ENCODE peak calls at places on chromosomes 3 and 15, in eight cellular contexts. X is heart left ventricle, H is tibial nerve, B is Peyer's patch, Y is foreskin fibroblast, D is choroid plexus epithelial cell, C is ovary, P is A549. Q is an unnamed sample.
A peak's percentile ranks its signal among the peaks of the same experiment; 100 is the strongest.

GRCh38 chr15:52496175-52496574 is 32.5 kb downstream of the MYO5A start:
- DNase-seq in X (no peak), H (no peak), B (no peak), Y (no peak), D (no peak), C (no peak), P (no peak), Q (no peak)

GRCh38 chr15:52093539-52094502 is 18.8 kb downstream of the BCL2L10 start:
- DNase-seq in X (no peak), H (peak; percentile 68), B (no peak), Y (peak; percentile 98), D (peak; percentile 94), C (peak; percentile 52), P (peak; percentile 86), Q (no peak)

GRCh38 chr15:65869954-65870871 is 922 bp downstream of the RAB11A start:
- DNase-seq in X (peak; percentile 63), H (peak; percentile 8), B (peak; percentile 63), Y (peak; percentile 59), D (peak; percentile 43), C (peak; percentile 49), P (peak; percentile 65), Q (no peak)

GRCh38 chr3:9770276-9770812 is 597 bp upstream of the CAMK1 start:
- DNase-seq in X (peak; percentile 87), H (peak; percentile 94), B (peak; percentile 77), Y (peak; percentile 80), D (peak; percentile 56), C (peak; percentile 99), P (peak; percentile 43), Q (no peak)

GRCh38 chr15:65044724-65045481 is at the start of gene SLC51B:
- DNase-seq in X (peak; percentile 57), H (no peak), B (peak; percentile 81), Y (peak; percentile 69), D (peak; percentile 50), C (no peak), P (peak; percentile 83), Q (no peak)

GRCh38 chr3:83843716-83844115 is 1115.1 kb upstream of the CADM2 start:
- DNase-seq in X (no peak), H (no peak), B (no peak), Y (peak; percentile 1), D (peak; percentile 19), C (no peak), P (no peak), Q (no peak)

GRCh38 chr3:108017587-108017986 is 73.2 kb downstream of the CD47 start:
- DNase-seq in X (no peak), H (no peak), B (no peak), Y (no peak), D (no peak), C (no peak), P (no peak), Q (no peak)

GRCh38 chr15:44034933-44035624 is 160.0 kb downstream of the FRMD5 start:
- DNase-seq in X (peak; percentile 20), H (peak; percentile 13), B (no peak), Y (peak; percentile 76), D (peak; percentile 69), C (no peak), P (no peak), Q (no peak)

GRCh38 chr3:136196064-136196400 is at the start of gene MSL2:
- DNase-seq in X (no peak), H (no peak), B (no peak), Y (no peak), D (no peak), C (no peak), P (no peak), Q (no peak)

GRCh38 chr3:192055946-192056345 is 595.0 kb downstream of the PYDC2 start:
- DNase-seq in X (no peak), H (no peak), B (no peak), Y (no peak), D (no peak), C (no peak), P (no peak), Q (no peak)

GRCh38 chr3:37704129-37704528 is 157.6 kb upstream of the CTDSPL start:
- DNase-seq in X (no peak), H (no peak), B (no peak), Y (no peak), D (no peak), C (no peak), P (no peak), Q (no peak)

GRCh38 chr15:74036271-74037170 is 42.0 kb downstream of the PML start:
- DNase-seq in X (peak; percentile 61), H (peak; percentile 68), B (no peak), Y (peak; percentile 86), D (peak; percentile 76), C (peak; percentile 64), P (peak; percentile 57), Q (no peak)

GRCh38 chr15:78618490-78618934 is 2.3 kb downstream of the CHRNA3 start:
- DNase-seq in X (peak; percentile 82), H (peak; percentile 98), B (peak; percentile 73), Y (peak; percentile 91), D (peak; percentile 88), C (peak; percentile 89), P (peak; percentile 89), Q (peak; percentile 55)
- H3K4me3 ChIP-seq in X (no peak overlapping the region), H (no peak overlapping the region), B (no peak overlapping the region), Y (no peak overlapping the region), D (no peak overlapping the region), C (no peak overlapping the region), P (no peak overlapping the region), Q (no peak overlapping the region)

GRCh38 chr3:183653209-183654064 is 18.0 kb downstream of the KLHL24 start:
- DNase-seq in X (no peak), H (no peak), B (no peak), Y (peak; percentile 17), D (peak; percentile 16), C (no peak), P (peak; percentile 23), Q (no peak)
- TF ChIP-seq CTCF in X (no peak), H (no peak), B (no peak), Y (no peak), D (no peak), C (no peak), P (no peak), Q (no peak)

GRCh38 chr3:149435936-149436885 is 38.3 kb upstream of the TM4SF4 start:
- DNase-seq in X (no peak), H (no peak), B (no peak), Y (peak; percentile 48), D (peak; percentile 31), C (no peak), P (no peak), Q (no peak)

GRCh38 chr3:149437286-149437685 is 37.2 kb upstream of the TM4SF4 start:
- DNase-seq in X (no peak), H (no peak), B (no peak), Y (no peak), D (no peak), C (no peak), P (no peak), Q (no peak)

GRCh38 chr3:149441662-149442442 is 32.6 kb upstream of the TM4SF4 start:
- DNase-seq in X (no peak), H (no peak), B (no peak), Y (peak; percentile 34), D (no peak), C (no peak), P (no peak), Q (no peak)

GRCh38 chr3:149438981-149439380 is 35.5 kb upstream of the TM4SF4 start:
- DNase-seq in X (no peak), H (no peak), B (no peak), Y (no peak), D (no peak), C (no peak), P (no peak), Q (no peak)

DNA sequence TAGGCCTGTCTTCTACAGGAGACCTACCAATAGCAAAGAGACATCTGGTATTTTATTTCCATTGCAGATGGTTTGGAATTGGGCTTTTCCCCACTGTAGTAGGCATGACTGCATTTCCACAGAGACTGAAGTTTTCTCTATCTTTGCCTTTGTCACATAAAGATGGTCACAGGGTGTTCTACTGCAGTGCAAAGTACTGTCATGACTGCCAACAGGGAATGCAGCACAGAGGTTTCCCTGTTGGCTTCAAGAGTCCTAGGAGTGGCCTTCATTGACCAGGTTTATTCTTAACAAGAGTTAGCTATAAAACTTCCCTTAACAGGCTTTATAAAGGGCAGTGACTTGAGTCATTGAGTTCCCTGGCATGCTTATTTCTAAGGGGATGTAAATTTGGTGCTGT is 36.8 kb upstream of the TM4SF4 start:
- DNase-seq in X (no peak), H (no peak), B (no peak), Y (no peak), D (no peak), C (no peak), P (no peak), Q (no peak)
- H3K4me3 ChIP-seq in X (no peak overlapping the region), H (no peak overlapping the region), B (no peak overlapping the region), Y (no peak overlapping the region), D (no peak overlapping the region), C (no peak overlapping the region), P (no peak overlapping the region), Q (no peak overlapping the region)

DNA sequence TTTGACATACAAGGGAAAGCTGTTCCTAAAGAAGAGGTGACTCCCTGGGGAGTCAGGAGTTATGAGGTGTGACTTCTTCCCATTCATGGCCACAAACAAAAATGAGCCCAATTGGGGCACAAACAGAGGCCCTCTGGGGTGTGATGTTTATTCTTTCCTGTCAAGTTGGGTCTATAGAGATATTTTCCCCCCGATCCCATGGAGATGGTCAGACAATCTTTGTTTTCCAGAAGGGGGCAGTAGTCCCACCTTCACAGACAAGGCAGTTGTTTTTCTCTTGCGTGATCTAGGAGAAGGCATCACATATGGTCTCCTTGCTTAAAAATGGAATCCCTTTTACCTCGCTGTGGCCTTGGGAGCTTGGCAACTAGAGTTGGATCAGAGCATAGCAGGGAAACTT is 110.3 kb downstream of the MFSD1 start:
- DNase-seq in X (no peak), H (no peak), B (no peak), Y (no peak), D (peak; percentile 4), C (no peak), P (peak; percentile 4), Q (no peak)
- TF ChIP-seq CTCF in X (no peak), H (no peak), B (no peak), Y (no peak), D (peak; percentile 26), C (no peak), P (no peak), Q (no peak)

DNA sequence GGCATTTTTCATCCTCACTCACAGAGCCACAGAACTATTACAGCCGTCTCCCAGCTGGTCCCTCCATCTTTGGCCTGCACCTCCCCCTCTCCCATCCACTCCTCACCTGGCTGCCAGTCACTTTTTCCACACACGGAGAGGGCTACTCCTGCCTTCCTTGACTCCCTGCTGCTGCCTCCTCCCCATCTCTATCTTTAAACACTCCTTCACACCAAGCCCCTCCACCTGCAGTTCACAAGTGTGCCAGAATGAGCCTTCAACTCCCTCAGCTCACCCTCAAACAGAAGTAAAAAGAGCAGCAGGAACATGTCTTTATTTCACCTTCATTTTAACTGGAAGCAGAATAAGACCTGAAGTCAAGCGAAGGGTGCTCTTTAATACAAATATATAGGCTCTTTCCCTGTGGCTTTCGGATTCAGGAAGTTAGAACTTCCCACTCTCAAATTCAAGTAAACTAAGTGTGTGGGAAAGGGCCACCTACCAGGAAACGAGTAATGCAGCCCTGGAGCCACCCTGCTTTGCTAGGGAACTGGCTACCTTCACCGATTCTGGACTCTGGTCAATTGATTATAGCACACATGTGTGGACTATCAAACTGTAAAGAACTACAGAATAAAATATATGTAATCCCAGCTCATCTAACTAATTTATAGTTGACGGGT is 116.6 kb downstream of the SENP2 start:
- DNase-seq in X (no peak), H (no peak), B (no peak), Y (no peak), D (no peak), C (no peak), P (no peak), Q (no peak)
- H3K4me3 ChIP-seq in X (no peak overlapping the region), H (no peak overlapping the region), B (no peak overlapping the region), Y (no peak overlapping the region), D (no peak overlapping the region), C (no peak overlapping the region), P (no peak overlapping the region), Q (no peak overlapping the region)

Q was measured in GM12864.